ENCODE peak calls at places on chromosome 5, in six cellular contexts. X, T, N, J, G and E are unnamed samples.

GRCh38 chr5:156361451-156362109 is 34.6 kb downstream of the SGCD start:
- DNase-seq in X (no peak), T (no peak), N (no peak), J (no peak), G (no peak), E (no peak)

GRCh38 chr5:74400067-74400466 is 240.5 kb downstream of the ENC1 start:
- DNase-seq in X (no peak), T (peak), N (no peak), J (no peak), G (no peak), E (no peak)

GRCh38 chr5:106759581-106759980 is 911.2 kb downstream of the EFNA5 start:
- DNase-seq in X (no peak), T (no peak), N (no peak), J (no peak), G (no peak), E (no peak)

GRCh38 chr5:142717582-142718215 is 31.8 kb upstream of the FGF1 start:
- DNase-seq in X (no peak), T (peak), N (no peak), J (peak), G (peak), E (no peak)

GRCh38 chr5:135045488-135045887 is 11.5 kb upstream of the PITX1 start:
- DNase-seq in X (no peak), T (no peak), N (no peak), J (no peak), G (no peak), E (no peak)

GRCh38 chr5:178310130-178310865 is 77.7 kb upstream of the PHYKPL start:
- DNase-seq in X (no peak), T (peak), N (no peak), J (no peak), G (no peak), E (no peak)

GRCh38 chr5:92559743-92560142 is 1021.3 kb downstream of the NR2F1-AS1 start:
- DNase-seq in X (no peak), T (no peak), N (no peak), J (no peak), G (no peak), E (no peak)

GRCh38 chr5:96628406-96628805 is 33.8 kb upstream of the CAST start:
- DNase-seq in X (no peak), T (no peak), N (no peak), J (no peak), G (no peak), E (no peak)

GRCh38 chr5:1551913-1552312 is 28.2 kb upstream of the LPCAT1 start:
- DNase-seq in X (no peak), T (no peak), N (no peak), J (no peak), G (peak), E (no peak)

GRCh38 chr5:160805376-160805775 is 46.6 kb downstream of the ATP10B start:
- DNase-seq in X (no peak), T (no peak), N (no peak), J (peak), G (no peak), E (no peak)